ENCODE peak calls at places on chromosomes 4 and X, in four cellular contexts. W, A, Y and X are unnamed samples.

GRCh38 chr4:130359537-130359936 is 1263.6 kb downstream of the C4orf33 start:
- DNase-seq in A (peak), Y (no peak), W (no peak), X (no peak)

GRCh38 chr4:107600456-107600855 is 119.6 kb downstream of the PAPSS1 start:
- DNase-seq in Y (no peak), W (no peak), A (no peak), X (no peak)

GRCh38 chr4:7172946-7173345 is 19.4 kb upstream of the SORCS2 start:
- DNase-seq in Y (no peak), W (no peak), A (no peak), X (no peak)

GRCh38 chrX:19647731-19648588 is 132.7 kb upstream of the MAP3K15 start:
- DNase-seq in A (no peak), Y (no peak), W (no peak), X (no peak)

GRCh38 chrX:100648601-100649417 is 4.8 kb downstream of the SRPX2 start:
- DNase-seq in A (peak), Y (no peak), W (no peak), X (no peak)

GRCh38 chr4:85005865-85006377 is 39.4 kb upstream of the WDFY3 start:
- DNase-seq in A (peak), W (no peak), Y (peak), X (no peak)

GRCh38 chr4:187276786-187277408 is 553.2 kb upstream of the FAT1 start:
- DNase-seq in Y (no peak), W (no peak), A (no peak), X (no peak)

GRCh38 chr4:111234939-111235338 is 612.1 kb upstream of the PITX2 start:
- DNase-seq in W (no peak), A (no peak), Y (no peak), X (no peak)

GRCh38 chr4:87188932-87189331 is 31.5 kb downstream of the KLHL8 start:
- DNase-seq in Y (no peak), W (no peak), A (peak), X (no peak)

GRCh38 chr4:98260047-98260578 is 1.1 kb upstream of the RAP1GDS1 start:
- DNase-seq in A (peak), Y (peak), W (no peak), X (peak)